ENCODE peak calls at places on chromosomes 13 and 19, in seven cellular contexts. F, J, V, E, Q, X and W are unnamed samples. For H3K79me2, the result is how much of the 10 kb centered on the place peaks cover.

GRCh38 chr19:38686530-38686888 is 39.1 kb downstream of the ACTN4 start:
- DNase-seq in F (no peak), J (no peak), V (no peak), E (no peak), Q (no peak), X (no peak), W (no peak)

GRCh38 chr13:76764429-76764828 is 121.8 kb downstream of the KCTD12 start:
- DNase-seq in F (no peak), J (no peak), V (no peak), E (no peak), Q (no peak), X (no peak), W (peak)

GRCh38 chr13:99577934-99578917 is 77.0 kb downstream of the TM9SF2 start:
- DNase-seq in F (no peak), J (no peak), V (peak), E (peak), Q (peak), X (no peak), W (peak)

GRCh38 chr13:38888309-38888708 is 102.3 kb downstream of the STOML3 start:
- DNase-seq in F (peak), J (no peak), V (no peak), E (no peak), Q (no peak), X (no peak), W (peak)

GRCh38 chr19:10238172-10238783 is 7.1 kb upstream of the S1PR2 start:
- DNase-seq in F (no peak), J (no peak), V (no peak), E (no peak), Q (peak), X (peak), W (peak)

GRCh38 chr13:109447667-109448066 is 338.7 kb downstream of the IRS2 start:
- DNase-seq in F (no peak), J (no peak), V (no peak), E (no peak), Q (no peak), X (no peak), W (no peak)

GRCh38 chr13:112356190-112356589 is 20.0 kb upstream of the SPACA7 start:
- DNase-seq in F (no peak), J (no peak), V (no peak), E (no peak), Q (no peak), X (no peak), W (no peak)

GRCh38 chr13:39516140-39516539 is 86.9 kb downstream of the LHFPL6 start:
- DNase-seq in F (peak), J (peak), V (no peak), E (no peak), Q (no peak), X (no peak), W (peak)

GRCh38 chr13:72139192-72139591 is 272.2 kb upstream of the DACH1 start:
- DNase-seq in F (no peak), J (no peak), V (no peak), E (no peak), Q (no peak), X (no peak), W (no peak)

GRCh38 chr13:33757713-33758112 is 60.2 kb upstream of the RFC3 start:
- DNase-seq in F (no peak), J (no peak), V (no peak), E (no peak), Q (no peak), X (no peak), W (no peak)

DNA sequence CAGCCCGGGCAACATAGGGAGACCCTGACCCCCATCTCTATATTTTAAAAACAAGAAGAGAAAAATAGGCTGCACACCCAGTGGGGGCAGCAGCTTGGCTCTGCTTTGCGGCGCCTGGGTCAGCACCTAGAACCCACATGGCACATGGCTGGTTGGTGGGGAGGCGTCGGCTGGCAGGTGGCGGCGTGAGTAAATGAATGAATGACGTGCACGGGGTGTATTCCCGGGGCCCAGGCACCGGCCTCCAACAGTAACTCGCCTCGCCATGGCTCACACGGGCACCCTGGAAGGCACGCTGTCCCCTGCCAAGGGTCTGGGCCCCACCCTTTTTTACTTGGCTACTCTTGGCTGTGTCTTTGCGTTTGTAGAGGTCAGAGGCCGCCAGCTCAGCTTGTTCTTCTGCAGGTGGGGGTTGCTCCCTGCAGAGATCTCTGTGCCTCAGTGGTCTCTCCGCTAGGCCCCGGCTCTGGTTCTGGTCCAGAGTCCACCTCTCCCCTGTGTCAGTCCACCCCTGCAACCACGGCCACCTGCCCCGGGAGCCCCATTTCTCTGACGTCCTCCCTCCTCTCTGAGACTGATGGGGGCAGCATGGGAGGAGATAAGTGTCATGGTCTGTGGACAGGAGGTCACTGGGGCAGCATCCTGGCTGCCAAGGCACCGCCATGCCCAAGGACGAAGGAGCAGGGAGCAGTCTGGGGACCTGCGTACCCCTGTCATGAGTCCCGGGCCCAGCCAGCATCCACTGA is 5.6 kb downstream of the FZR1 start:
- DNase-seq in F (no peak), J (no peak), V (no peak), E (no peak), Q (no peak), X (no peak), W (no peak)
- H3K79me2 ChIP-seq in F (half or more), J (half or more), V (half or more), E (half or more), Q (half or more), X (half or more), W (half or more)

GRCh38 chr13:107608736-107609135 is 606.6 kb downstream of the LIG4 start:
- DNase-seq in F (no peak), J (no peak), V (no peak), E (no peak), Q (no peak), X (no peak), W (no peak)
- H2AFZ ChIP-seq in F (no peak), J (no peak), V (no peak), E (no peak), Q (no peak), X (no peak), W (no peak)

GRCh38 chr19:45141203-45141900 is 19.4 kb downstream of the NKPD1 start:
- DNase-seq in F (no peak), J (no peak), V (no peak), E (no peak), Q (no peak), X (no peak), W (no peak)

GRCh38 chr19:45138303-45138751 is 22.5 kb downstream of the NKPD1 start:
- DNase-seq in F (no peak), J (no peak), V (no peak), E (no peak), Q (no peak), X (no peak), W (no peak)

GRCh38 chr19:45139286-45140143 is 21.3 kb downstream of the NKPD1 start:
- DNase-seq in F (no peak), J (no peak), V (no peak), E (no peak), Q (no peak), X (no peak), W (no peak)

GRCh38 chr19:45140533-45140932 is 20.2 kb downstream of the NKPD1 start:
- DNase-seq in F (no peak), J (no peak), V (no peak), E (no peak), Q (no peak), X (no peak), W (no peak)

GRCh38 chr19:45140144-45140503 is 20.7 kb downstream of the NKPD1 start:
- DNase-seq in F (no peak), J (no peak), V (no peak), E (no peak), Q (no peak), X (no peak), W (no peak)
- H3K79me2 ChIP-seq in F (under half), J (under half), V (under half), E (under half), Q (under half), X (under half), W (under half)

GRCh38 chr19:1658446-1659433 is 6.3 kb upstream of the TCF3 start:
- DNase-seq in F (no peak), J (no peak), V (no peak), E (no peak), Q (no peak), X (no peak), W (no peak)

GRCh38 chr19:1655992-1656608 is 3.7 kb upstream of the TCF3 start:
- DNase-seq in F (no peak), J (no peak), V (no peak), E (no peak), Q (no peak), X (no peak), W (no peak)

GRCh38 chr19:1655131-1655981 is 2.9 kb upstream of the TCF3 start:
- DNase-seq in F (no peak), J (no peak), V (no peak), E (no peak), Q (no peak), X (peak), W (no peak)

GRCh38 chr19:1656988-1657536 is 4.6 kb upstream of the TCF3 start:
- DNase-seq in F (no peak), J (no peak), V (no peak), E (no peak), Q (no peak), X (no peak), W (no peak)

GRCh38 chr19:1657632-1658445 is 5.4 kb upstream of the TCF3 start:
- DNase-seq in F (no peak), J (no peak), V (no peak), E (no peak), Q (no peak), X (no peak), W (no peak)
- H2AFZ ChIP-seq in F (no peak), J (no peak), V (no peak), E (no peak), Q (no peak), X (no peak), W (no peak)

GRCh38 chr19:45515081-45515624 is 7.9 kb downstream of the VASP start:
- DNase-seq in F (no peak), J (no peak), V (no peak), E (no peak), Q (peak), X (no peak), W (no peak)
- H3K79me2 ChIP-seq in F (half or more), J (half or more), V (half or more), E (under half), Q (under half), X (half or more), W (half or more)

GRCh38 chr19:7395793-7396192 is 47.1 kb downstream of the ARHGEF18 start:
- DNase-seq in F (no peak), J (no peak), V (no peak), E (peak), Q (no peak), X (no peak), W (no peak)
- H2AFZ ChIP-seq in F (no peak), J (peak), V (no peak), E (peak), Q (no peak), X (peak), W (peak)